ENCODE peak calls at places on chromosomes 1 and 21, in five cellular contexts. I is right cardiac atrium; V is activated naive CD8-positive, alpha-beta T cell treated with anti-CD3 and anti-CD28 coated beads, Interleukin-2, amount 10 ng/mL, durations not matched to agents 7 days and 5 days; C is stimulated activated CD4-positive, alpha-beta T cell treated with anti-CD3 and anti-CD28 coated beads, Interleukin-12 subunit alpha, Interleukin-12 subunit beta, amount 100 ng/mL, for 48 hours; X is mesendoderm. F is an unnamed sample.

GRCh38 chr1:23237516-23237915 is 20.2 kb upstream of the HTR1D start:
- DNase-seq in X (no peak), C (no peak), I (no peak), V (no peak), F (no peak)

GRCh38 chr1:21898326-21899155 is 38.6 kb downstream of the HSPG2 start:
- DNase-seq in C (no peak), X (no peak), I (peak; percentile 71), V (no peak), F (no peak)

GRCh38 chr1:8858888-8859706 is 19.4 kb downstream of the ENO1 start:
- DNase-seq in C (no peak), I (no peak), V (no peak), X (peak; percentile 80), F (no peak)

GRCh38 chr1:66981679-66982078 is 56.9 kb downstream of the MIER1 start:
- DNase-seq in X (no peak), C (no peak), V (no peak), I (no peak), F (no peak)

GRCh38 chr1:184324972-184325371 is 61.9 kb upstream of the C1orf21 start:
- DNase-seq in I (no peak), C (no peak), V (no peak), X (no peak), F (no peak)

GRCh38 chr1:240888787-240889048 is 276.8 kb upstream of the GREM2 start:
- DNase-seq in I (no peak), X (no peak), C (no peak), V (no peak), F (no peak)

GRCh38 chr21:45001134-45002095 is 61.6 kb downstream of the SLX9 start:
- DNase-seq in X (no peak), I (peak; percentile 88), V (no peak), C (no peak), F (no peak)

GRCh38 chr1:207822602-207823451 is 71.0 kb downstream of the CD46 start:
- DNase-seq in C (peak; percentile 59), X (peak; percentile 59), V (peak; percentile 57), I (peak; percentile 88), F (no peak)

GRCh38 chr1:22461100-22461499 is 9.4 kb downstream of the ZBTB40 start:
- DNase-seq in X (no peak), V (no peak), C (no peak), I (no peak), F (no peak)

GRCh38 chr1:79929356-79929755 is 922.8 kb upstream of the ADGRL4 start:
- DNase-seq in V (no peak), C (no peak), X (no peak), I (no peak), F (no peak)

GRCh38 chr21:34078915-34079314 is 5.5 kb downstream of the MRPS6 start:
- DNase-seq in X (no peak), C (no peak), V (no peak), I (no peak), F (no peak)

GRCh38 chr1:101781437-101781836 is 215.3 kb downstream of the OLFM3 start:
- DNase-seq in X (no peak), V (no peak), C (no peak), I (no peak), F (peak; percentile 37)

GRCh38 chr1:184022651-184023050 is 14.9 kb downstream of the COLGALT2 start:
- DNase-seq in X (no peak), I (peak; percentile 55), C (no peak), V (no peak), F (no peak)

GRCh38 chr1:160622885-160623633 is 23.8 kb downstream of the SLAMF1 start:
- DNase-seq in C (no peak), I (no peak), V (no peak), X (no peak), F (no peak)

GRCh38 chr21:45498646-45499000 is 43.6 kb downstream of the SLC19A1 start:
- DNase-seq in C (no peak), V (no peak), X (no peak), I (no peak), F (no peak)

GRCh38 chr1:111506561-111506960 is 3.1 kb upstream of the ADORA3 start:
- DNase-seq in I (no peak), X (no peak), V (no peak), C (no peak), F (no peak)

GRCh38 chr1:973459-974292 is 7.4 kb downstream of the PLEKHN1 start:
- DNase-seq in I (peak; percentile 57), C (no peak), X (no peak), V (no peak), F (no peak)

GRCh38 chr1:160374701-160375443 is 8.0 kb downstream of the NHLH1 start:
- DNase-seq in V (no peak), C (no peak), X (peak; percentile 79), I (peak; percentile 70), F (peak; percentile 44)

GRCh38 chr1:46278807-46279206 is 24.6 kb downstream of the LRRC41 start:
- DNase-seq in I (peak; percentile 55), C (no peak), V (no peak), X (no peak), F (no peak)

GRCh38 chr21:26909972-26910371 is 56.9 kb downstream of the ADAMTS5 start:
- DNase-seq in C (no peak), X (peak; percentile 92), I (no peak), V (no peak), F (no peak)

GRCh38 chr1:181251001-181251712 is 162.7 kb downstream of the IER5 start:
- DNase-seq in I (no peak), X (no peak), C (no peak), V (no peak), F (peak; percentile 52)

GRCh38 chr1:78075621-78076020 is 29.9 kb downstream of the GIPC2 start:
- DNase-seq in V (no peak), C (no peak), X (no peak), I (no peak), F (no peak)

GRCh38 chr1:30342535-30343141 is 380.7 kb downstream of the MATN1 start:
- DNase-seq in X (peak; percentile 20), C (no peak), V (no peak), I (no peak), F (no peak)

GRCh38 chr1:32500387-32501209 is 35.7 kb downstream of the ZBTB8B start:
- DNase-seq in I (peak; percentile 91), C (no peak), V (peak; percentile 54), X (peak; percentile 73), F (no peak)

GRCh38 chr1:157739229-157739901 is 37.6 kb downstream of the FCRL2 start:
- DNase-seq in I (no peak), V (no peak), X (peak; percentile 37), C (no peak), F (no peak)

GRCh38 chr1:24594328-24594598 is 38.4 kb downstream of the NCMAP start:
- DNase-seq in I (no peak), C (no peak), V (no peak), X (no peak), F (no peak)

GRCh38 chr1:170537798-170538503 is 6.0 kb downstream of the GORAB start:
- DNase-seq in I (no peak), V (no peak), X (no peak), C (no peak), F (no peak)

F was measured in NCI-H524 treated with DMSO at 0.1 percent for 48 hours.